ENCODE peak calls at places on chromosome 6, in nine cellular contexts. H, T, Z, V, N, G, I, Y and R are unnamed samples.

GRCh38 chr6:158847786-158848185 is 28.6 kb upstream of the EZR start:
- DNase-seq in H (no peak), T (no peak), Z (no peak), V (no peak), N (no peak), G (no peak), I (no peak), Y (no peak), R (no peak)

GRCh38 chr6:99369533-99369932 is 20.1 kb upstream of the FAXC start:
- DNase-seq in H (no peak), T (no peak), Z (no peak), V (no peak), N (no peak), G (no peak), I (no peak), Y (no peak), R (no peak)

GRCh38 chr6:28841290-28841689 is 82.5 kb downstream of the TRIM27 start:
- DNase-seq in H (no peak), T (no peak), Z (no peak), V (no peak), N (no peak), G (no peak), I (no peak), Y (no peak), R (no peak)

GRCh38 chr6:125989631-125990030 is 3.3 kb downstream of the TRMT11 start:
- DNase-seq in H (no peak), T (no peak), Z (no peak), V (no peak), N (no peak), G (no peak), I (no peak), Y (no peak), R (no peak)

GRCh38 chr6:138410972-138411667 is 7.1 kb downstream of the HEBP2 start:
- DNase-seq in H (no peak), T (no peak), Z (no peak), V (peak), N (no peak), G (no peak), I (peak), Y (no peak), R (no peak)

GRCh38 chr6:31079656-31080261 is 32.6 kb downstream of the C6orf15 start:
- DNase-seq in H (peak), T (peak), Z (peak), V (peak), N (peak), G (peak), I (peak), Y (peak), R (peak)

GRCh38 chr6:167760979-167761793 is 65.5 kb upstream of the AFDN start:
- DNase-seq in H (no peak), T (no peak), Z (no peak), V (no peak), N (no peak), G (no peak), I (no peak), Y (no peak), R (no peak)

GRCh38 chr6:128124713-128125112 is 223.9 kb upstream of the THEMIS start:
- DNase-seq in H (no peak), T (no peak), Z (no peak), V (peak), N (no peak), G (no peak), I (no peak), Y (no peak), R (no peak)

GRCh38 chr6:137171053-137171374 is 2.4 kb downstream of the IL22RA2 start:
- DNase-seq in H (no peak), T (no peak), Z (no peak), V (no peak), N (no peak), G (no peak), I (no peak), Y (no peak), R (no peak)

GRCh38 chr6:44115866-44116265 is 11.4 kb downstream of the MRPL14 start:
- DNase-seq in H (no peak), T (no peak), Z (no peak), V (peak), N (no peak), G (no peak), I (peak), Y (no peak), R (no peak)

GRCh38 chr6:114315841-114316595 is 26.8 kb downstream of the HS3ST5 start:
- DNase-seq in H (no peak), T (no peak), Z (no peak), V (no peak), N (no peak), G (no peak), I (no peak), Y (no peak), R (no peak)

GRCh38 chr6:33314943-33315752 is 1.3 kb upstream of the TAPBP start:
- DNase-seq in H (no peak), T (no peak), Z (no peak), V (peak), N (no peak), G (no peak), I (no peak), Y (no peak), R (no peak)